ENCODE peak calls at places on chromosomes 3 and 15, in ten cellular contexts. K, P, J, Z, E, S, A, X, B and Q are unnamed samples. For H3K9me3, the result is how much of the 10 kb centered on the place peaks cover.

GRCh38 chr3:109071349-109072142 is 46.4 kb downstream of the MORC1 start:
- DNase-seq in K (no peak), P (no peak), B (no peak), S (no peak), A (no peak), Z (no peak), X (no peak), E (no peak), J (no peak), Q (peak)

GRCh38 chr15:85757939-85758654 is 36.6 kb downstream of the KLHL25 start:
- DNase-seq in X (no peak), K (no peak), E (no peak), S (no peak), J (no peak), P (no peak), Z (peak), A (peak), B (no peak), Q (no peak)

GRCh38 chr15:82571722-82572222 is 31.5 kb upstream of the RPS17 start:
- DNase-seq in E (no peak), X (peak), S (peak), J (peak), Z (peak), P (no peak), A (peak), K (peak), B (no peak), Q (peak)

GRCh38 chr15:79467865-79468586 is 35.9 kb downstream of the MINAR1 start:
- DNase-seq in J (no peak), E (no peak), K (no peak), Z (no peak), A (no peak), P (no peak), X (no peak), B (no peak), S (no peak), Q (no peak)

GRCh38 chr3:107239703-107240102 is 137.5 kb upstream of the CCDC54 start:
- DNase-seq in E (no peak), Z (no peak), X (no peak), J (no peak), S (no peak), P (no peak), A (no peak), K (no peak), B (no peak), Q (no peak)

GRCh38 chr3:16849240-16849639 is 35.5 kb upstream of the PLCL2 start:
- DNase-seq in S (no peak), B (no peak), X (peak), E (no peak), J (no peak), Z (peak), K (peak), A (no peak), P (no peak), Q (peak)

GRCh38 chr15:66078929-66079275 is 174.6 kb downstream of the MEGF11 start:
- DNase-seq in S (no peak), X (no peak), K (no peak), E (no peak), P (no peak), Z (peak), J (no peak), B (no peak), A (no peak), Q (no peak)

GRCh38 chr3:149581681-149582349 is 76.0 kb downstream of the WWTR1 start:
- DNase-seq in B (no peak), P (peak), A (no peak), X (no peak), J (no peak), S (peak), E (no peak), K (no peak), Z (no peak), Q (no peak)

DNA sequence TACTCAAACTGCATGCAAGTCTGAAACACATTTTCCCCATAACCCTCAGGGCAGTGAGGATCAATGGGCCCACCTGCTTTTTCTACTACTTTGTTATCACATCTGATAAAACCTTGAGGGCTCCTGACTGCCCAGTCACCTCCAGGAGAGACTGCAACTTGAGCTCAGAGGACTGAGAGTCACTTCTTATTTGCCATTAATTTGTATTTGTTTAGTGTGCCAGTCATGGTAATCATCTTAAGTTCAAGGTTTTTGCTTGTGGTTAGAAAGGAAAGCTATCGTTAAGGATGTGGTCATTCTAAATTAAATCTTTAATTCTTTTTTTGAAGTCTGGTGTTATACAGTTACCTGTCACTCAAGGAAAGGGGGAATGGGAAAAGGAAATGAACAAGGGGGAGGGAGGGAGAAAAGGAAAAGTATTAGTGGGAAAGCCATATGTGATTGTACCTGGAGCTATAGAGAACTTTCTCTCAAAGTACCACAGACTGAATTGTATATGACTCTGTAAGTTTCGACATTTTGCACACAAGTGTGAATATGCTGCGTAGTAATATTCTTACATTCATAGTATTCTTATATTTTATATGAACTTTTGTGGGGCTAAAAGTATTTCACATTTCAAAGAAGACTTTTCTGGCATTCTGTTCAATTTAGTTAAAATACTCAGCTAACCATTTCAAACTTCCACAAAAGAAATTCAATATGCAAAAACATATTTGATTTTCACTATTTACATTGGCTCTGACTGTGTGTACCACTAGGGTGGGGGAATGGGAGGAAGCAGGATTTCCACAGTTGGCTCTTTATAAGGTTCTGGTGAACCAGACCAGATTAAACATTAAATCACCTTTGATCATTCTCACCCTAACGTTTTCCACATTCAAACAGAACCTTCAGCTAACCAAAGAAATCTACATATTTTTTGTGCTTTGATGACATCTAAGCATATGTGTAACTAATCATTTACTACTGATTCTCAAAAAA is 166.5 kb upstream of the ATP11B start:
- DNase-seq in E (no peak), K (no peak), B (no peak), P (no peak), S (no peak), Z (no peak), J (no peak), X (no peak), A (no peak), Q (peak)
- TF ChIP-seq EP300 in E (no peak), K (no peak), B (no peak), P (no peak), S (no peak), Z (no peak), J (no peak), X (no peak), A (no peak), Q (no peak)

GRCh38 chr3:134503266-134503665 is 17.4 kb downstream of the CEP63 start:
- DNase-seq in S (no peak), B (no peak), P (no peak), A (no peak), K (no peak), E (no peak), Z (no peak), J (no peak), X (no peak), Q (no peak)
- H3K9me3 ChIP-seq in S (under half), B (under half), P (under half), A (under half), K (under half), E (under half), Z (under half), J (under half), X (under half), Q (under half)

DNA sequence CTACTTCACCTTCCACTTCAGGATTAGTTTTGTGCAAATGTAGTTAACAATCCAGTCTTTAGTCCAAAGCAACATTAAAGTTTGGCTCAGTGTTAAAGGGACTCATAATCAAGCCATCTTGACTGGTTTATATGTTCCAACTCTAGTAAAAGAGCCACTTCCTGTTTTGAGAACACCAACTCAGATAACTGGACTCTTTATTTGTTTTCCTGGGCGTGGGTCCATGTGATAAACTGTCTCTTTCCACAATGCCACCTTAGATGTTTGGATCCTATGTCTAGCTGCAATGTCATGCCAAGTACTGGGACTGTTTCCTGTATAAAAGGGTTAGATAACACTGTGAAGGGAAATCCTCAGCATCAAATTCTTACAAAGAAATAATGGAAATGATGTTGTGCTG is 545.0 kb downstream of the PYDC2 start:
- DNase-seq in J (no peak), P (no peak), B (no peak), K (no peak), Z (no peak), X (no peak), A (no peak), E (no peak), S (no peak), Q (no peak)
- TF ChIP-seq EP300 in J (no peak), P (no peak), B (no peak), K (no peak), Z (no peak), X (no peak), A (no peak), E (no peak), S (no peak), Q (no peak)

GRCh38 chr3:39276746-39277145 is 3.1 kb downstream of the CX3CR1 start:
- DNase-seq in A (no peak), K (no peak), Z (no peak), J (no peak), B (no peak), S (no peak), X (no peak), P (no peak), E (no peak), Q (no peak)
- H3K9me3 ChIP-seq in A (under half), K (under half), Z (under half), J (under half), B (under half), S (under half), X (under half), P (under half), E (under half), Q (under half)

GRCh38 chr3:59442056-59442455 is 392.2 kb upstream of the CFAP20DC start:
- DNase-seq in E (no peak), J (no peak), Z (no peak), S (no peak), X (no peak), P (no peak), A (no peak), B (no peak), K (no peak), Q (no peak)

GRCh38 chr3:59443618-59444292 is 393.9 kb upstream of the CFAP20DC start:
- DNase-seq in B (no peak), X (no peak), S (no peak), Z (no peak), J (no peak), A (no peak), P (no peak), E (no peak), K (no peak), Q (no peak)

GRCh38 chr3:59433546-59433945 is 383.7 kb upstream of the CFAP20DC start:
- DNase-seq in S (no peak), B (no peak), J (no peak), K (no peak), Z (no peak), P (no peak), E (no peak), X (no peak), A (no peak), Q (no peak)

GRCh38 chr3:59436164-59436958 is 386.5 kb upstream of the CFAP20DC start:
- DNase-seq in P (no peak), A (no peak), E (no peak), K (no peak), S (no peak), B (no peak), X (no peak), Z (no peak), J (no peak), Q (no peak)

DNA sequence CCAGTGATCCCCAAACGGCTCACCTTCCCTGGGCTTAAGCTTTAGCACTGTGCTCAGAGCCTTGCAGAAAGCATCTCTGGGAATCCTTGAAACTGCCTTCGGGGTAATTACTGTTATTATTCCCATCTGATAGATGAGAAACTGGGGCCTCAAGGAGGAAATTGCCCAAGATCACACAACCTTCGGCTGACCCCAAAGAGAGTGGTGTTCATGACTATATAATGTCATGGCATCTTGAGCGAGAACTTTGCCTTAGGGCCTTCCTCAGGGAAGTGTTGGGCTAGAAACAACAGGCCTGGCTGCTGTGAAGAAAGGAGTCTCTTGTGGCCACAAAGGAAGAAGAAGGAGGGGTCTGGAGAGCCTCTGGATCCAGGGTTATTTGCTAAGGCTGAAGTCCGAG is 388.7 kb upstream of the CFAP20DC start:
- DNase-seq in A (no peak), E (no peak), K (no peak), S (no peak), Z (no peak), J (no peak), P (no peak), X (no peak), B (no peak), Q (no peak)
- TF ChIP-seq EP300 in A (no peak), E (no peak), K (no peak), S (no peak), Z (no peak), J (no peak), P (no peak), X (no peak), B (no peak), Q (no peak)

DNA sequence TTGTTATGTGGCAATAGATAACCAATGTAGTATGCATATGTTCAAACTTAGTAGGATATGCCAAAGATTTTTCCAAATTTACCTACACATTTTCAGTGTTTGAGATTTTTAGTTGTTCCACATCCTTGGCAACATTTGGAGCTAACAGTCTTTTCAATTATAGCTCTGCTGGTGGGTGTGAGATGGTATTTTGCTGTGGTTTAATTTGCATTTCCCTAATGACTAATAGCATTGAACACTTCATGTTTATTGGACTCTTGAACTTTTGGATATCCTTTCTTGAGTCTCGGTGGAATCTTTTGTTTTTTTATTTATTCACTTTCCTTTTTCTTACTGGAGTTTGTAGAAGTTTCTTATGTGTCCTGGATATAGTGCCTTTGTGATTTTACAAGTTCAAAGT is 11.0 kb upstream of the ILDR1 start:
- DNase-seq in B (no peak), X (no peak), J (no peak), E (no peak), Z (no peak), S (no peak), P (no peak), A (no peak), K (no peak), Q (no peak)
- H3K9me3 ChIP-seq in B (half or more), X (under half), J (under half), E (under half), Z (under half), S (under half), P (under half), A (under half), K (under half), Q (under half)